ENCODE peak calls at places on chromosomes 2 and 18, in six cellular contexts. T, E, X, O, R and M are unnamed samples.

GRCh38 chr18:21057112-21057511 is 54.5 kb downstream of the ROCK1 start:
- DNase-seq in T (no peak), R (peak), X (no peak), E (no peak), O (no peak), M (no peak)

GRCh38 chr2:6392966-6393365 is 472.7 kb downstream of the CMPK2 start:
- DNase-seq in X (no peak), E (no peak), O (no peak), T (no peak), R (peak), M (no peak)

GRCh38 chr2:186590538-186591441 is 934 bp downstream of the ITGAV start:
- DNase-seq in T (peak), X (no peak), R (peak), E (no peak), O (no peak), M (no peak)

GRCh38 chr2:118686364-118686763 is 161.1 kb downstream of the EN1 start:
- DNase-seq in X (no peak), E (no peak), O (no peak), R (no peak), T (no peak), M (no peak)

GRCh38 chr2:176636376-176636775 is 367.1 kb downstream of the MTX2 start:
- DNase-seq in X (no peak), R (no peak), T (no peak), E (no peak), O (no peak), M (no peak)

GRCh38 chr2:95121150-95121494 is 486 bp downstream of the MRPS5 start:
- DNase-seq in T (peak), E (no peak), O (no peak), R (no peak), X (no peak), M (no peak)

GRCh38 chr2:67994716-67995115 is 68.1 kb downstream of the C1D start:
- DNase-seq in T (no peak), X (no peak), R (no peak), O (no peak), E (no peak), M (no peak)

GRCh38 chr2:31533036-31533435 is 47.7 kb downstream of the SRD5A2 start:
- DNase-seq in O (no peak), E (no peak), X (no peak), T (no peak), R (no peak), M (no peak)

GRCh38 chr18:73891572-73892421 is 255.8 kb downstream of the FBXO15 start:
- DNase-seq in R (peak), E (no peak), T (no peak), O (no peak), X (no peak), M (no peak)

GRCh38 chr2:60413819-60414178 is 139.7 kb downstream of the BCL11A start:
- DNase-seq in R (no peak), E (no peak), O (no peak), X (no peak), T (no peak), M (no peak)

GRCh38 chr18:12656671-12657047 is 1.2 kb downstream of the SPIRE1 start:
- DNase-seq in E (no peak), R (no peak), O (no peak), X (no peak), T (peak), M (no peak)